ENCODE peak calls at places on chromosomes 11 and 22, in eight cellular contexts. L is ELR, K is suprapubic skin, I is COR-L47, W is ACHN, H is T-helper 2 cell, S is foreskin fibroblast, B is HTR-8/SVneo. M is an unnamed sample.

GRCh38 chr22:43389227-43389836 is 22.5 kb upstream of the MPPED1 start:
- DNase-seq in L (no peak), K (peak), I (no peak), W (no peak), H (no peak), S (no peak), B (no peak), M (no peak)

GRCh38 chr22:26479792-26480610 is 3.6 kb downstream of the HPS4 start:
- DNase-seq in L (no peak), K (no peak), I (no peak), W (no peak), H (no peak), S (no peak), B (no peak), M (no peak)

GRCh38 chr22:46484861-46485595 is 52.4 kb downstream of the CELSR1 start:
- DNase-seq in L (peak), K (no peak), I (no peak), W (peak), H (no peak), S (peak), B (no peak), M (peak)

GRCh38 chr22:19233189-19233661 is 54.7 kb upstream of the SLC25A1 start:
- DNase-seq in L (no peak), K (no peak), I (no peak), W (no peak), H (no peak), S (no peak), B (no peak), M (no peak)

GRCh38 chr22:40855960-40856512 is 403 bp downstream of the ST13 start:
- DNase-seq in L (peak), K (peak), I (no peak), W (peak), H (peak), S (peak), B (peak), M (peak)

GRCh38 chr11:92453055-92453454 is 228.4 kb downstream of the FAT3 start:
- DNase-seq in L (peak), K (no peak), I (no peak), W (no peak), H (no peak), S (peak), B (peak), M (no peak)

GRCh38 chr11:66421492-66422205 is 814 bp downstream of the NPAS4 start:
- DNase-seq in L (peak), K (peak), I (no peak), W (peak), H (peak), S (peak), B (peak), M (peak)

GRCh38 chr22:30474683-30475424 is 3.0 kb upstream of the SEC14L3 start:
- DNase-seq in L (no peak), K (no peak), I (peak), W (no peak), H (peak), S (no peak), B (no peak), M (no peak)

GRCh38 chr11:128205796-128206195 is 381.6 kb downstream of the ETS1 start:
- DNase-seq in L (no peak), K (no peak), I (no peak), W (no peak), H (no peak), S (peak), B (no peak), M (no peak)

GRCh38 chr11:83681944-83682644 is 395.9 kb upstream of the CCDC90B start:
- DNase-seq in L (no peak), K (no peak), I (peak), W (no peak), H (no peak), S (no peak), B (no peak), M (no peak)

GRCh38 chr11:126978155-126978554 is 22.4 kb downstream of the KIRREL3 start:
- DNase-seq in L (no peak), K (no peak), I (no peak), W (no peak), H (no peak), S (no peak), B (no peak), M (no peak)

GRCh38 chr11:121810291-121810690 is 305.7 kb downstream of the BLID start:
- DNase-seq in L (peak), K (no peak), I (no peak), W (no peak), H (no peak), S (peak), B (no peak), M (peak)

GRCh38 chr11:9385288-9385902 is 943 bp downstream of the IPO7 start:
- DNase-seq in L (no peak), K (no peak), I (no peak), W (no peak), H (peak), S (no peak), B (peak), M (no peak)

GRCh38 chr11:68012843-68013610 is 2.9 kb downstream of the ALDH3B1 start:
- DNase-seq in L (peak), K (no peak), I (no peak), W (peak), H (no peak), S (peak), B (peak), M (peak)

GRCh38 chr22:39362271-39362670 is 12.5 kb downstream of the SYNGR1 start:
- DNase-seq in L (peak), K (no peak), I (no peak), W (no peak), H (no peak), S (peak), B (no peak), M (no peak)

GRCh38 chr11:96388891-96389603 is 665 bp downstream of the CCDC82 start:
- DNase-seq in L (peak), K (no peak), I (no peak), W (peak), H (no peak), S (peak), B (peak), M (no peak)

GRCh38 chr22:27348634-27349033 is 452.9 kb downstream of the MN1 start:
- DNase-seq in L (no peak), K (no peak), I (no peak), W (peak), H (no peak), S (peak), B (no peak), M (peak)

GRCh38 chr11:115539844-115540243 is 35.6 kb upstream of the CADM1 start:
- DNase-seq in L (no peak), K (no peak), I (no peak), W (no peak), H (no peak), S (no peak), B (no peak), M (no peak)

GRCh38 chr11:21505070-21505469 is 687.8 kb upstream of the ANO5 start:
- DNase-seq in L (no peak), K (no peak), I (no peak), W (no peak), H (no peak), S (no peak), B (no peak), M (no peak)

GRCh38 chr11:59807047-59807446 is 3.5 kb downstream of the MRPL16 start:
- DNase-seq in L (no peak), K (no peak), I (no peak), W (no peak), H (no peak), S (no peak), B (no peak), M (no peak)

GRCh38 chr11:119702261-119702591 is 26.8 kb downstream of the NECTIN1 start:
- DNase-seq in L (peak), K (no peak), I (no peak), W (no peak), H (no peak), S (peak), B (no peak), M (no peak)

GRCh38 chr11:41201156-41201555 is 258.3 kb downstream of the LRRC4C start:
- DNase-seq in L (peak), K (no peak), I (peak), W (peak), H (no peak), S (peak), B (peak), M (no peak)

GRCh38 chr11:120547301-120547700 is 35.8 kb downstream of the GRIK4 start:
- DNase-seq in L (peak), K (no peak), I (no peak), W (no peak), H (no peak), S (no peak), B (no peak), M (peak)

GRCh38 chr22:47057916-47058585 is 295.6 kb downstream of the TBC1D22A start:
- DNase-seq in L (no peak), K (peak), I (no peak), W (no peak), H (no peak), S (no peak), B (no peak), M (no peak)

GRCh38 chr22:17990167-17990566 is 34.2 kb downstream of the MICAL3 start:
- DNase-seq in L (peak), K (no peak), I (no peak), W (no peak), H (no peak), S (no peak), B (no peak), M (no peak)

GRCh38 chr22:43566021-43566420 is 154.2 kb downstream of the MPPED1 start:
- DNase-seq in L (no peak), K (no peak), I (no peak), W (no peak), H (no peak), S (no peak), B (no peak), M (peak)

GRCh38 chr11:118841469-118842222 is 42.0 kb upstream of the CXCR5 start:
- DNase-seq in L (no peak), K (no peak), I (no peak), W (no peak), H (no peak), S (no peak), B (no peak), M (no peak)

GRCh38 chr11:118636569-118637290 is 29.3 kb downstream of the PHLDB1 start:
- DNase-seq in L (peak), K (no peak), I (no peak), W (no peak), H (no peak), S (peak), B (no peak), M (no peak)

GRCh38 chr11:27296406-27296994 is 66.5 kb downstream of the CCDC34 start:
- DNase-seq in L (peak), K (no peak), I (peak), W (peak), H (no peak), S (peak), B (peak), M (peak)

GRCh38 chr11:128694618-128695481 is 978 bp downstream of the FLI1 start:
- DNase-seq in L (peak), K (no peak), I (no peak), W (no peak), H (no peak), S (peak), B (no peak), M (peak)

GRCh38 chr22:46011627-46012181 is 34.7 kb upstream of the WNT7B start:
- DNase-seq in L (no peak), K (peak), I (no peak), W (no peak), H (no peak), S (peak), B (no peak), M (no peak)

GRCh38 chr22:21599053-21599893 is 30.5 kb downstream of the YDJC start:
- DNase-seq in L (no peak), K (no peak), I (no peak), W (no peak), H (no peak), S (no peak), B (no peak), M (no peak)

GRCh38 chr11:12845739-12846358 is 163.3 kb upstream of the RASSF10 start:
- DNase-seq in L (peak), K (no peak), I (peak), W (no peak), H (no peak), S (peak), B (no peak), M (peak)

GRCh38 chr11:111361874-111362273 is 17.2 kb downstream of the POU2AF1 start:
- DNase-seq in L (no peak), K (no peak), I (no peak), W (no peak), H (no peak), S (peak), B (no peak), M (no peak)